ENCODE peak calls at places on chromosomes 12 and 14, in six cellular contexts. One of them, this sample, is unnamed.

GRCh38 chr12:125072496-125072895 is 7.3 kb downstream of the AACS start:
- DNase-seq in hypothalamus: no peak
- DNase-seq in pancreas: no peak
- DNase-seq in CD4-positive, alpha-beta memory T cell: no peak
- DNase-seq in stimulated activated CD4-positive, alpha-beta T cell treated with anti-CD3 and anti-CD28 coated beads, Interleukin-12 subunit alpha, Interleukin-12 subunit beta, amount 100 ng/mL, for 4 hours: no peak
- DNase-seq in head of caudate nucleus: no peak
- DNase-seq in this sample: no peak

GRCh38 chr14:90795744-90796143 is 20.5 kb downstream of the TTC7B start:
- DNase-seq in hypothalamus: no peak
- DNase-seq in pancreas: no peak
- DNase-seq in CD4-positive, alpha-beta memory T cell: no peak
- DNase-seq in stimulated activated CD4-positive, alpha-beta T cell treated with anti-CD3 and anti-CD28 coated beads, Interleukin-12 subunit alpha, Interleukin-12 subunit beta, amount 100 ng/mL, for 4 hours: no peak
- DNase-seq in head of caudate nucleus: no peak
- DNase-seq in this sample: no peak

GRCh38 chr12:116130431-116130830 is 147.1 kb downstream of the MED13L start:
- DNase-seq in hypothalamus: no peak
- DNase-seq in pancreas: no peak
- DNase-seq in CD4-positive, alpha-beta memory T cell: no peak
- DNase-seq in stimulated activated CD4-positive, alpha-beta T cell treated with anti-CD3 and anti-CD28 coated beads, Interleukin-12 subunit alpha, Interleukin-12 subunit beta, amount 100 ng/mL, for 4 hours: no peak
- DNase-seq in head of caudate nucleus: no peak
- DNase-seq in this sample: no peak

GRCh38 chr12:4934651-4935050 is 24.9 kb downstream of the KCNA1 start:
- DNase-seq in hypothalamus: no peak
- DNase-seq in pancreas: no peak
- DNase-seq in CD4-positive, alpha-beta memory T cell: no peak
- DNase-seq in stimulated activated CD4-positive, alpha-beta T cell treated with anti-CD3 and anti-CD28 coated beads, Interleukin-12 subunit alpha, Interleukin-12 subunit beta, amount 100 ng/mL, for 4 hours: no peak
- DNase-seq in head of caudate nucleus: no peak
- DNase-seq in this sample: no peak

GRCh38 chr12:26822051-26822450 is 10.9 kb downstream of the ITPR2 start:
- DNase-seq in hypothalamus: no peak
- DNase-seq in pancreas: no peak
- DNase-seq in CD4-positive, alpha-beta memory T cell: no peak
- DNase-seq in stimulated activated CD4-positive, alpha-beta T cell treated with anti-CD3 and anti-CD28 coated beads, Interleukin-12 subunit alpha, Interleukin-12 subunit beta, amount 100 ng/mL, for 4 hours: no peak
- DNase-seq in head of caudate nucleus: no peak
- DNase-seq in this sample: no peak

GRCh38 chr12:110606253-110606611 is 7.7 kb upstream of the TCTN1 start:
- DNase-seq in hypothalamus: no peak
- DNase-seq in pancreas: no peak
- DNase-seq in CD4-positive, alpha-beta memory T cell: no peak
- DNase-seq in stimulated activated CD4-positive, alpha-beta T cell treated with anti-CD3 and anti-CD28 coated beads, Interleukin-12 subunit alpha, Interleukin-12 subunit beta, amount 100 ng/mL, for 4 hours: no peak
- DNase-seq in head of caudate nucleus: no peak
- DNase-seq in this sample: no peak

GRCh38 chr12:111088409-111088808 is 168.0 kb upstream of the MYL2 start:
- DNase-seq in hypothalamus: no peak
- DNase-seq in pancreas: no peak
- DNase-seq in CD4-positive, alpha-beta memory T cell: no peak
- DNase-seq in stimulated activated CD4-positive, alpha-beta T cell treated with anti-CD3 and anti-CD28 coated beads, Interleukin-12 subunit alpha, Interleukin-12 subunit beta, amount 100 ng/mL, for 4 hours: no peak
- DNase-seq in head of caudate nucleus: no peak
- DNase-seq in this sample: no peak

GRCh38 chr12:112261559-112261958 is 120.7 kb downstream of the HECTD4 start:
- DNase-seq in hypothalamus: peak
- DNase-seq in pancreas: no peak
- DNase-seq in CD4-positive, alpha-beta memory T cell: no peak
- DNase-seq in stimulated activated CD4-positive, alpha-beta T cell treated with anti-CD3 and anti-CD28 coated beads, Interleukin-12 subunit alpha, Interleukin-12 subunit beta, amount 100 ng/mL, for 4 hours: no peak
- DNase-seq in head of caudate nucleus: no peak
- DNase-seq in this sample: no peak

GRCh38 chr12:105409881-105410471 is 79.5 kb downstream of the C12orf75 start:
- DNase-seq in hypothalamus: no peak
- DNase-seq in pancreas: no peak
- DNase-seq in CD4-positive, alpha-beta memory T cell: peak
- DNase-seq in stimulated activated CD4-positive, alpha-beta T cell treated with anti-CD3 and anti-CD28 coated beads, Interleukin-12 subunit alpha, Interleukin-12 subunit beta, amount 100 ng/mL, for 4 hours: no peak
- DNase-seq in head of caudate nucleus: no peak
- DNase-seq in this sample: no peak

GRCh38 chr12:111367661-111368221 is 1.2 kb downstream of the PHETA1 start:
- DNase-seq in hypothalamus: no peak
- DNase-seq in pancreas: peak
- DNase-seq in CD4-positive, alpha-beta memory T cell: no peak
- DNase-seq in stimulated activated CD4-positive, alpha-beta T cell treated with anti-CD3 and anti-CD28 coated beads, Interleukin-12 subunit alpha, Interleukin-12 subunit beta, amount 100 ng/mL, for 4 hours: no peak
- DNase-seq in head of caudate nucleus: no peak
- DNase-seq in this sample: peak

GRCh38 chr12:101653030-101653429 is 44.4 kb upstream of the CHPT1 start:
- DNase-seq in hypothalamus: no peak
- DNase-seq in pancreas: no peak
- DNase-seq in CD4-positive, alpha-beta memory T cell: no peak
- DNase-seq in stimulated activated CD4-positive, alpha-beta T cell treated with anti-CD3 and anti-CD28 coated beads, Interleukin-12 subunit alpha, Interleukin-12 subunit beta, amount 100 ng/mL, for 4 hours: no peak
- DNase-seq in head of caudate nucleus: no peak
- DNase-seq in this sample: no peak

GRCh38 chr12:56040963-56041578 is 647 bp upstream of the RPS26 start:
- DNase-seq in hypothalamus: no peak
- DNase-seq in pancreas: no peak
- DNase-seq in CD4-positive, alpha-beta memory T cell: no peak
- DNase-seq in stimulated activated CD4-positive, alpha-beta T cell treated with anti-CD3 and anti-CD28 coated beads, Interleukin-12 subunit alpha, Interleukin-12 subunit beta, amount 100 ng/mL, for 4 hours: no peak
- DNase-seq in head of caudate nucleus: peak
- DNase-seq in this sample: no peak

GRCh38 chr12:43551271-43551970 is 582 bp downstream of the ADAMTS20 start:
- DNase-seq in hypothalamus: no peak
- DNase-seq in pancreas: peak
- DNase-seq in CD4-positive, alpha-beta memory T cell: no peak
- DNase-seq in stimulated activated CD4-positive, alpha-beta T cell treated with anti-CD3 and anti-CD28 coated beads, Interleukin-12 subunit alpha, Interleukin-12 subunit beta, amount 100 ng/mL, for 4 hours: no peak
- DNase-seq in head of caudate nucleus: no peak
- DNase-seq in this sample: no peak

GRCh38 chr12:42156232-42156631 is 11.6 kb upstream of the GXYLT1 start:
- DNase-seq in hypothalamus: no peak
- DNase-seq in pancreas: no peak
- DNase-seq in CD4-positive, alpha-beta memory T cell: no peak
- DNase-seq in stimulated activated CD4-positive, alpha-beta T cell treated with anti-CD3 and anti-CD28 coated beads, Interleukin-12 subunit alpha, Interleukin-12 subunit beta, amount 100 ng/mL, for 4 hours: no peak
- DNase-seq in head of caudate nucleus: no peak
- DNase-seq in this sample: no peak

GRCh38 chr14:55803506-55804197 is 223.6 kb downstream of the KTN1 start:
- DNase-seq in hypothalamus: no peak
- DNase-seq in pancreas: no peak
- DNase-seq in CD4-positive, alpha-beta memory T cell: no peak
- DNase-seq in stimulated activated CD4-positive, alpha-beta T cell treated with anti-CD3 and anti-CD28 coated beads, Interleukin-12 subunit alpha, Interleukin-12 subunit beta, amount 100 ng/mL, for 4 hours: no peak
- DNase-seq in head of caudate nucleus: no peak
- DNase-seq in this sample: no peak

GRCh38 chr12:52349196-52349595 is 18.1 kb downstream of the KRT85 start:
- DNase-seq in hypothalamus: no peak
- DNase-seq in pancreas: no peak
- DNase-seq in CD4-positive, alpha-beta memory T cell: no peak
- DNase-seq in stimulated activated CD4-positive, alpha-beta T cell treated with anti-CD3 and anti-CD28 coated beads, Interleukin-12 subunit alpha, Interleukin-12 subunit beta, amount 100 ng/mL, for 4 hours: no peak
- DNase-seq in head of caudate nucleus: no peak
- DNase-seq in this sample: no peak

GRCh38 chr14:105411985-105412767 is 7.5 kb upstream of the MTA1 start:
- DNase-seq in hypothalamus: no peak
- DNase-seq in pancreas: peak
- DNase-seq in CD4-positive, alpha-beta memory T cell: no peak
- DNase-seq in stimulated activated CD4-positive, alpha-beta T cell treated with anti-CD3 and anti-CD28 coated beads, Interleukin-12 subunit alpha, Interleukin-12 subunit beta, amount 100 ng/mL, for 4 hours: no peak
- DNase-seq in head of caudate nucleus: no peak
- DNase-seq in this sample: peak

GRCh38 chr14:74048291-74048690 is 29.1 kb downstream of the BBOF1 start:
- DNase-seq in hypothalamus: no peak
- DNase-seq in pancreas: no peak
- DNase-seq in CD4-positive, alpha-beta memory T cell: no peak
- DNase-seq in stimulated activated CD4-positive, alpha-beta T cell treated with anti-CD3 and anti-CD28 coated beads, Interleukin-12 subunit alpha, Interleukin-12 subunit beta, amount 100 ng/mL, for 4 hours: no peak
- DNase-seq in head of caudate nucleus: no peak
- DNase-seq in this sample: no peak

GRCh38 chr14:52891800-52892199 is 59.0 kb downstream of the FERMT2 start:
- DNase-seq in hypothalamus: no peak
- DNase-seq in pancreas: no peak
- DNase-seq in CD4-positive, alpha-beta memory T cell: no peak
- DNase-seq in stimulated activated CD4-positive, alpha-beta T cell treated with anti-CD3 and anti-CD28 coated beads, Interleukin-12 subunit alpha, Interleukin-12 subunit beta, amount 100 ng/mL, for 4 hours: no peak
- DNase-seq in head of caudate nucleus: no peak
- DNase-seq in this sample: no peak

GRCh38 chr12:13181375-13182070 is 15.0 kb upstream of the EMP1 start:
- DNase-seq in hypothalamus: no peak
- DNase-seq in pancreas: no peak
- DNase-seq in CD4-positive, alpha-beta memory T cell: no peak
- DNase-seq in stimulated activated CD4-positive, alpha-beta T cell treated with anti-CD3 and anti-CD28 coated beads, Interleukin-12 subunit alpha, Interleukin-12 subunit beta, amount 100 ng/mL, for 4 hours: no peak
- DNase-seq in head of caudate nucleus: no peak
- DNase-seq in this sample: no peak

GRCh38 chr14:87066221-87066817 is 926.7 kb downstream of the GALC start:
- DNase-seq in hypothalamus: no peak
- DNase-seq in pancreas: no peak
- DNase-seq in CD4-positive, alpha-beta memory T cell: no peak
- DNase-seq in stimulated activated CD4-positive, alpha-beta T cell treated with anti-CD3 and anti-CD28 coated beads, Interleukin-12 subunit alpha, Interleukin-12 subunit beta, amount 100 ng/mL, for 4 hours: no peak
- DNase-seq in head of caudate nucleus: no peak
- DNase-seq in this sample: no peak

GRCh38 chr12:642633-643477 is 20.4 kb downstream of the NINJ2 start:
- DNase-seq in hypothalamus: peak
- DNase-seq in pancreas: peak
- DNase-seq in CD4-positive, alpha-beta memory T cell: peak
- DNase-seq in stimulated activated CD4-positive, alpha-beta T cell treated with anti-CD3 and anti-CD28 coated beads, Interleukin-12 subunit alpha, Interleukin-12 subunit beta, amount 100 ng/mL, for 4 hours: peak
- DNase-seq in head of caudate nucleus: peak
- DNase-seq in this sample: peak